ENCODE peak calls at places on chromosomes 7 and 10, in ten cellular contexts. One of them, this sample, is unnamed. For H3K4me1, the result is how much of the 10 kb centered on the place peaks cover.

GRCh38 chr10:75696536-75696935 is 265.1 kb downstream of the LRMDA start:
- DNase-seq in heart left ventricle: no peak
- DNase-seq in body of pancreas: no peak
- DNase-seq in PC-9: no peak
- DNase-seq in left ventricle myocardium inferior: no peak
- DNase-seq in effector memory CD4-positive, alpha-beta T cell: no peak
- DNase-seq in colonic mucosa: no peak
- DNase-seq in IMR-90: no peak
- DNase-seq in ovary: no peak
- DNase-seq in aorta: no peak
- DNase-seq in this sample: no peak

GRCh38 chr10:101188942-101189341 is 40.3 kb downstream of the LBX1 start:
- DNase-seq in colonic mucosa: no peak
- DNase-seq in ovary: no peak
- DNase-seq in PC-9: no peak
- DNase-seq in left ventricle myocardium inferior: no peak
- DNase-seq in heart left ventricle: no peak
- DNase-seq in body of pancreas: no peak
- DNase-seq in IMR-90: no peak
- DNase-seq in effector memory CD4-positive, alpha-beta T cell: no peak
- DNase-seq in aorta: no peak
- DNase-seq in this sample: no peak

GRCh38 chr7:23456093-23456492 is 14.2 kb downstream of the IGF2BP3 start:
- DNase-seq in aorta: no peak
- DNase-seq in colonic mucosa: no peak
- DNase-seq in PC-9: no peak
- DNase-seq in body of pancreas: no peak
- DNase-seq in IMR-90: no peak
- DNase-seq in ovary: no peak
- DNase-seq in heart left ventricle: no peak
- DNase-seq in effector memory CD4-positive, alpha-beta T cell: no peak
- DNase-seq in left ventricle myocardium inferior: no peak
- DNase-seq in this sample: no peak

GRCh38 chr7:105327201-105327600 is 61.5 kb downstream of the SRPK2 start:
- DNase-seq in left ventricle myocardium inferior: no peak
- DNase-seq in effector memory CD4-positive, alpha-beta T cell: no peak
- DNase-seq in aorta: no peak
- DNase-seq in colonic mucosa: no peak
- DNase-seq in PC-9: no peak
- DNase-seq in heart left ventricle: no peak
- DNase-seq in body of pancreas: no peak
- DNase-seq in IMR-90: no peak
- DNase-seq in ovary: no peak
- DNase-seq in this sample: no peak

GRCh38 chr7:101790566-101791293 is 26.7 kb upstream of the CUX1 start:
- DNase-seq in PC-9: no peak
- DNase-seq in effector memory CD4-positive, alpha-beta T cell: no peak
- DNase-seq in body of pancreas: no peak
- DNase-seq in heart left ventricle: no peak
- DNase-seq in aorta: peak
- DNase-seq in ovary: no peak
- DNase-seq in colonic mucosa: no peak
- DNase-seq in left ventricle myocardium inferior: no peak
- DNase-seq in IMR-90: no peak
- DNase-seq in this sample: no peak

GRCh38 chr7:155769701-155770100 is 42.6 kb downstream of the SHH start:
- DNase-seq in left ventricle myocardium inferior: no peak
- DNase-seq in aorta: no peak
- DNase-seq in ovary: no peak
- DNase-seq in PC-9: no peak
- DNase-seq in body of pancreas: no peak
- DNase-seq in colonic mucosa: no peak
- DNase-seq in effector memory CD4-positive, alpha-beta T cell: no peak
- DNase-seq in IMR-90: no peak
- DNase-seq in heart left ventricle: no peak
- DNase-seq in this sample: no peak

GRCh38 chr7:101932053-101932452 is 114.6 kb downstream of the CUX1 start:
- DNase-seq in left ventricle myocardium inferior: no peak
- DNase-seq in aorta: peak
- DNase-seq in heart left ventricle: peak
- DNase-seq in body of pancreas: no peak
- DNase-seq in ovary: no peak
- DNase-seq in PC-9: no peak
- DNase-seq in effector memory CD4-positive, alpha-beta T cell: no peak
- DNase-seq in IMR-90: no peak
- DNase-seq in colonic mucosa: no peak
- DNase-seq in this sample: no peak

GRCh38 chr7:50556247-50556976 is 8.8 kb downstream of the DDC start:
- DNase-seq in heart left ventricle: no peak
- DNase-seq in IMR-90: no peak
- DNase-seq in body of pancreas: no peak
- DNase-seq in PC-9: peak
- DNase-seq in effector memory CD4-positive, alpha-beta T cell: no peak
- DNase-seq in colonic mucosa: peak
- DNase-seq in left ventricle myocardium inferior: no peak
- DNase-seq in aorta: no peak
- DNase-seq in ovary: no peak
- DNase-seq in this sample: peak

GRCh38 chr10:74081192-74081803 is 69.3 kb downstream of the AP3M1 start:
- DNase-seq in effector memory CD4-positive, alpha-beta T cell: no peak
- DNase-seq in body of pancreas: peak
- DNase-seq in PC-9: no peak
- DNase-seq in left ventricle myocardium inferior: no peak
- DNase-seq in IMR-90: peak
- DNase-seq in aorta: no peak
- DNase-seq in colonic mucosa: peak
- DNase-seq in ovary: peak
- DNase-seq in heart left ventricle: no peak
- DNase-seq in this sample: peak

GRCh38 chr10:46541735-46542566 is 14.5 kb downstream of the GPRIN2 start:
- DNase-seq in colonic mucosa: no peak
- DNase-seq in heart left ventricle: peak
- DNase-seq in body of pancreas: peak
- DNase-seq in IMR-90: no peak
- DNase-seq in ovary: peak
- DNase-seq in aorta: peak
- DNase-seq in PC-9: no peak
- DNase-seq in effector memory CD4-positive, alpha-beta T cell: no peak
- DNase-seq in left ventricle myocardium inferior: peak
- DNase-seq in this sample: no peak

GRCh38 chr7:4234498-4234855 is 447.6 kb upstream of the FOXK1 start:
- DNase-seq in body of pancreas: no peak
- DNase-seq in PC-9: no peak
- DNase-seq in IMR-90: no peak
- DNase-seq in left ventricle myocardium inferior: no peak
- DNase-seq in ovary: no peak
- DNase-seq in heart left ventricle: no peak
- DNase-seq in colonic mucosa: no peak
- DNase-seq in effector memory CD4-positive, alpha-beta T cell: no peak
- DNase-seq in aorta: no peak
- DNase-seq in this sample: no peak

GRCh38 chr7:56105508-56105907 is 768 bp downstream of the CHCHD2 start:
- DNase-seq in body of pancreas: peak
- DNase-seq in ovary: no peak
- DNase-seq in IMR-90: peak
- DNase-seq in colonic mucosa: peak
- DNase-seq in effector memory CD4-positive, alpha-beta T cell: peak
- DNase-seq in heart left ventricle: no peak
- DNase-seq in PC-9: peak
- DNase-seq in left ventricle myocardium inferior: no peak
- DNase-seq in aorta: peak
- DNase-seq in this sample: peak

GRCh38 chr7:142717453-142717852 is 31.8 kb upstream of the PRSS1 start:
- DNase-seq in IMR-90: no peak
- DNase-seq in ovary: no peak
- DNase-seq in left ventricle myocardium inferior: no peak
- DNase-seq in PC-9: no peak
- DNase-seq in heart left ventricle: no peak
- DNase-seq in body of pancreas: no peak
- DNase-seq in effector memory CD4-positive, alpha-beta T cell: no peak
- DNase-seq in colonic mucosa: no peak
- DNase-seq in aorta: no peak
- DNase-seq in this sample: no peak

GRCh38 chr10:118026936-118027335 is 19.8 kb downstream of the RAB11FIP2 start:
- DNase-seq in aorta: no peak
- DNase-seq in body of pancreas: no peak
- DNase-seq in heart left ventricle: no peak
- DNase-seq in effector memory CD4-positive, alpha-beta T cell: no peak
- DNase-seq in colonic mucosa: no peak
- DNase-seq in IMR-90: no peak
- DNase-seq in ovary: no peak
- DNase-seq in PC-9: no peak
- DNase-seq in left ventricle myocardium inferior: no peak
- DNase-seq in this sample: no peak

GRCh38 chr7:15334524-15335269 is 227.1 kb downstream of the AGMO start:
- DNase-seq in left ventricle myocardium inferior: no peak
- DNase-seq in ovary: no peak
- DNase-seq in heart left ventricle: no peak
- DNase-seq in IMR-90: no peak
- DNase-seq in colonic mucosa: no peak
- DNase-seq in aorta: no peak
- DNase-seq in body of pancreas: no peak
- DNase-seq in effector memory CD4-positive, alpha-beta T cell: no peak
- DNase-seq in PC-9: no peak
- DNase-seq in this sample: no peak

GRCh38 chr10:11167233-11167979 is 149.7 kb downstream of the CELF2 start:
- DNase-seq in colonic mucosa: no peak
- DNase-seq in aorta: no peak
- DNase-seq in body of pancreas: no peak
- DNase-seq in PC-9: no peak
- DNase-seq in heart left ventricle: no peak
- DNase-seq in IMR-90: no peak
- DNase-seq in left ventricle myocardium inferior: no peak
- DNase-seq in effector memory CD4-positive, alpha-beta T cell: no peak
- DNase-seq in ovary: no peak
- DNase-seq in this sample: no peak

GRCh38 chr10:11168423-11169100 is 150.9 kb downstream of the CELF2 start:
- DNase-seq in PC-9: no peak
- DNase-seq in heart left ventricle: no peak
- DNase-seq in effector memory CD4-positive, alpha-beta T cell: no peak
- DNase-seq in colonic mucosa: no peak
- DNase-seq in aorta: no peak
- DNase-seq in left ventricle myocardium inferior: no peak
- DNase-seq in IMR-90: no peak
- DNase-seq in body of pancreas: no peak
- DNase-seq in ovary: no peak
- DNase-seq in this sample: no peak

GRCh38 chr10:11163990-11164805 is 146.5 kb downstream of the CELF2 start:
- DNase-seq in colonic mucosa: no peak
- DNase-seq in effector memory CD4-positive, alpha-beta T cell: no peak
- DNase-seq in left ventricle myocardium inferior: peak
- DNase-seq in aorta: no peak
- DNase-seq in heart left ventricle: no peak
- DNase-seq in PC-9: no peak
- DNase-seq in IMR-90: no peak
- DNase-seq in ovary: no peak
- DNase-seq in body of pancreas: no peak
- DNase-seq in this sample: no peak

GRCh38 chr10:11164806-11165590 is 147.3 kb downstream of the CELF2 start:
- DNase-seq in IMR-90: peak
- DNase-seq in body of pancreas: peak
- DNase-seq in PC-9: no peak
- DNase-seq in colonic mucosa: peak
- DNase-seq in aorta: peak
- DNase-seq in effector memory CD4-positive, alpha-beta T cell: peak
- DNase-seq in left ventricle myocardium inferior: peak
- DNase-seq in heart left ventricle: peak
- DNase-seq in ovary: peak
- DNase-seq in this sample: peak

GRCh38 chr10:11165591-11166543 is 148.2 kb downstream of the CELF2 start:
- DNase-seq in IMR-90: no peak
- DNase-seq in ovary: peak
- DNase-seq in colonic mucosa: peak
- DNase-seq in effector memory CD4-positive, alpha-beta T cell: peak
- DNase-seq in heart left ventricle: peak
- DNase-seq in PC-9: no peak
- DNase-seq in left ventricle myocardium inferior: peak
- DNase-seq in aorta: peak
- DNase-seq in body of pancreas: peak
- DNase-seq in this sample: peak
- H3K4me1 ChIP-seq in IMR-90: under half
- H3K4me1 ChIP-seq in ovary: under half
- H3K4me1 ChIP-seq in colonic mucosa: under half
- H3K4me1 ChIP-seq in effector memory CD4-positive, alpha-beta T cell: half or more
- H3K4me1 ChIP-seq in heart left ventricle: under half
- H3K4me1 ChIP-seq in PC-9: under half
- H3K4me1 ChIP-seq in left ventricle myocardium inferior: half or more
- H3K4me1 ChIP-seq in aorta: under half
- H3K4me1 ChIP-seq in body of pancreas: under half
- H3K4me1 ChIP-seq in this sample: under half

GRCh38 chr7:81626008-81626407 is 143.8 kb downstream of the HGF start:
- DNase-seq in ovary: no peak
- DNase-seq in effector memory CD4-positive, alpha-beta T cell: no peak
- DNase-seq in left ventricle myocardium inferior: no peak
- DNase-seq in heart left ventricle: no peak
- DNase-seq in body of pancreas: no peak
- DNase-seq in colonic mucosa: no peak
- DNase-seq in IMR-90: peak
- DNase-seq in PC-9: no peak
- DNase-seq in aorta: no peak
- DNase-seq in this sample: no peak
- H3K27ac ChIP-seq in ovary: no peak
- H3K27ac ChIP-seq in effector memory CD4-positive, alpha-beta T cell: no peak
- H3K27ac ChIP-seq in left ventricle myocardium inferior: no peak
- H3K27ac ChIP-seq in heart left ventricle: no peak
- H3K27ac ChIP-seq in body of pancreas: no peak
- H3K27ac ChIP-seq in colonic mucosa: no peak
- H3K27ac ChIP-seq in IMR-90: no peak
- H3K27ac ChIP-seq in PC-9: no peak
- H3K27ac ChIP-seq in aorta: no peak
- H3K27ac ChIP-seq in this sample: no peak

DNA sequence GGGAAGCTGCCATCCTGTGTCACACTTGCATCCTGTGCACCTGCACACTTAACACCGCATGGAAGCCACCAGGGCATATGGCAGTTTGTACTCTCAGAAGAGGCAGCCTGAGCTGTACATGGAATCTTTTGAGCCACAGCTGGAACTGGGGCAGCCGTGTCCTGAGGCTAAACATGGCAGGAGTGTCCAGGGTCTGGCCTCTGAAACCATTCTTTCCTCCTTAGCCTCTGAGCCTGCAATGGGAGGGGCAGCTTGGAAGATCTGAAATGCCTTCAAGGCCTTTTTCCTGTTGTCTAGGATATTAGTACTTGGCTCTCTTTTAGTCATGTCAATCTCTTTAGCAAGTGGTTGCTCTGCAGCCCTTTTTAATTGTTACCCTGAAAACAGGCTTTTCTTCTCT is 16.4 kb downstream of the PLCE1 start:
- DNase-seq in heart left ventricle: no peak
- DNase-seq in ovary: no peak
- DNase-seq in left ventricle myocardium inferior: no peak
- DNase-seq in IMR-90: no peak
- DNase-seq in body of pancreas: no peak
- DNase-seq in effector memory CD4-positive, alpha-beta T cell: no peak
- DNase-seq in colonic mucosa: no peak
- DNase-seq in PC-9: no peak
- DNase-seq in aorta: no peak
- DNase-seq in this sample: no peak
- H3K4me1 ChIP-seq in heart left ventricle: under half
- H3K4me1 ChIP-seq in ovary: under half
- H3K4me1 ChIP-seq in left ventricle myocardium inferior: under half
- H3K4me1 ChIP-seq in IMR-90: under half
- H3K4me1 ChIP-seq in body of pancreas: under half
- H3K4me1 ChIP-seq in effector memory CD4-positive, alpha-beta T cell: under half
- H3K4me1 ChIP-seq in colonic mucosa: under half
- H3K4me1 ChIP-seq in PC-9: half or more
- H3K4me1 ChIP-seq in aorta: under half
- H3K4me1 ChIP-seq in this sample: under half

GRCh38 chr7:114104035-114104434 is 185.2 kb upstream of the PPP1R3A start:
- DNase-seq in PC-9: no peak
- DNase-seq in IMR-90: no peak
- DNase-seq in effector memory CD4-positive, alpha-beta T cell: no peak
- DNase-seq in body of pancreas: no peak
- DNase-seq in left ventricle myocardium inferior: no peak
- DNase-seq in ovary: no peak
- DNase-seq in aorta: no peak
- DNase-seq in colonic mucosa: no peak
- DNase-seq in heart left ventricle: no peak
- DNase-seq in this sample: no peak
- H3K27ac ChIP-seq in PC-9: no peak
- H3K27ac ChIP-seq in IMR-90: no peak
- H3K27ac ChIP-seq in effector memory CD4-positive, alpha-beta T cell: no peak
- H3K27ac ChIP-seq in body of pancreas: no peak
- H3K27ac ChIP-seq in left ventricle myocardium inferior: no peak
- H3K27ac ChIP-seq in ovary: no peak
- H3K27ac ChIP-seq in aorta: no peak
- H3K27ac ChIP-seq in colonic mucosa: no peak
- H3K27ac ChIP-seq in heart left ventricle: no peak
- H3K27ac ChIP-seq in this sample: no peak